ENCODE peak calls at places on chromosome 12, in five cellular contexts. One of them, this sample, is unnamed.

GRCh38 chr12:58247633-58248032 is 306.3 kb downstream of the ATP23 start:
- DNase-seq in HFF-Myc: no peak
- DNase-seq in astrocyte of the spinal cord: no peak
- DNase-seq in fibroblast of pulmonary artery: no peak
- DNase-seq in uterus: no peak
- DNase-seq in this sample: no peak

GRCh38 chr12:18079541-18080230 is 10.3 kb downstream of the RERGL start:
- DNase-seq in HFF-Myc: no peak
- DNase-seq in astrocyte of the spinal cord: no peak
- DNase-seq in fibroblast of pulmonary artery: no peak
- DNase-seq in uterus: no peak
- DNase-seq in this sample: no peak

GRCh38 chr12:6970096-6970527 is 352 bp downstream of the PHB2 start:
- DNase-seq in HFF-Myc: no peak
- DNase-seq in astrocyte of the spinal cord: no peak
- DNase-seq in fibroblast of pulmonary artery: no peak
- DNase-seq in uterus: no peak
- DNase-seq in this sample: no peak

GRCh38 chr12:115440438-115440837 is 756.5 kb upstream of the TBX3 start:
- DNase-seq in HFF-Myc: peak
- DNase-seq in astrocyte of the spinal cord: peak
- DNase-seq in fibroblast of pulmonary artery: peak
- DNase-seq in uterus: no peak
- DNase-seq in this sample: peak

GRCh38 chr12:124039276-124039675 is 66.3 kb downstream of the ZNF664 start:
- DNase-seq in HFF-Myc: no peak
- DNase-seq in astrocyte of the spinal cord: peak
- DNase-seq in fibroblast of pulmonary artery: peak
- DNase-seq in uterus: no peak
- DNase-seq in this sample: no peak

GRCh38 chr12:122106891-122107660 is 28.5 kb downstream of the MLXIP start:
- DNase-seq in HFF-Myc: no peak
- DNase-seq in astrocyte of the spinal cord: peak
- DNase-seq in fibroblast of pulmonary artery: no peak
- DNase-seq in uterus: no peak
- DNase-seq in this sample: no peak

GRCh38 chr12:75977952-75978671 is 53.5 kb downstream of the PHLDA1 start:
- DNase-seq in HFF-Myc: peak
- DNase-seq in astrocyte of the spinal cord: peak
- DNase-seq in fibroblast of pulmonary artery: peak
- DNase-seq in uterus: peak
- DNase-seq in this sample: peak

GRCh38 chr12:12726543-12727093 is 9.4 kb downstream of the CDKN1B start:
- DNase-seq in HFF-Myc: no peak
- DNase-seq in astrocyte of the spinal cord: peak
- DNase-seq in fibroblast of pulmonary artery: peak
- DNase-seq in uterus: no peak
- DNase-seq in this sample: no peak

GRCh38 chr12:111194703-111195051 is 174.2 kb downstream of the PHETA1 start:
- DNase-seq in HFF-Myc: no peak
- DNase-seq in astrocyte of the spinal cord: no peak
- DNase-seq in fibroblast of pulmonary artery: no peak
- DNase-seq in uterus: no peak
- DNase-seq in this sample: no peak

GRCh38 chr12:12736759-12737676 is 19.9 kb downstream of the CDKN1B start:
- DNase-seq in HFF-Myc: no peak
- DNase-seq in astrocyte of the spinal cord: peak
- DNase-seq in fibroblast of pulmonary artery: peak
- DNase-seq in uterus: no peak
- DNase-seq in this sample: no peak

GRCh38 chr12:29901585-29901984 is 117.8 kb upstream of the TMTC1 start:
- DNase-seq in HFF-Myc: no peak
- DNase-seq in astrocyte of the spinal cord: no peak
- DNase-seq in fibroblast of pulmonary artery: no peak
- DNase-seq in uterus: no peak
- DNase-seq in this sample: no peak

GRCh38 chr12:55996715-55997534 is at the start of gene SUOX:
- DNase-seq in HFF-Myc: peak
- DNase-seq in astrocyte of the spinal cord: peak
- DNase-seq in fibroblast of pulmonary artery: peak
- DNase-seq in uterus: peak
- DNase-seq in this sample: peak

GRCh38 chr12:77299910-77300772 is 234.8 kb upstream of the E2F7 start:
- DNase-seq in HFF-Myc: no peak
- DNase-seq in astrocyte of the spinal cord: peak
- DNase-seq in fibroblast of pulmonary artery: peak
- DNase-seq in uterus: no peak
- DNase-seq in this sample: no peak

GRCh38 chr12:91746976-91747375 is 398.7 kb downstream of the BTG1 start:
- DNase-seq in HFF-Myc: no peak
- DNase-seq in astrocyte of the spinal cord: no peak
- DNase-seq in fibroblast of pulmonary artery: no peak
- DNase-seq in uterus: no peak
- DNase-seq in this sample: no peak

GRCh38 chr12:75909714-75910451 is 121.7 kb downstream of the PHLDA1 start:
- DNase-seq in HFF-Myc: no peak
- DNase-seq in astrocyte of the spinal cord: no peak
- DNase-seq in fibroblast of pulmonary artery: peak
- DNase-seq in uterus: no peak
- DNase-seq in this sample: no peak

GRCh38 chr12:2683283-2684025 is 111.3 kb upstream of the FKBP4 start:
- DNase-seq in HFF-Myc: no peak
- DNase-seq in astrocyte of the spinal cord: no peak
- DNase-seq in fibroblast of pulmonary artery: no peak
- DNase-seq in uterus: peak
- DNase-seq in this sample: no peak

GRCh38 chr12:116495260-116495659 is 63.9 kb upstream of the MAP1LC3B2 start:
- DNase-seq in HFF-Myc: peak
- DNase-seq in astrocyte of the spinal cord: peak
- DNase-seq in fibroblast of pulmonary artery: no peak
- DNase-seq in uterus: no peak
- DNase-seq in this sample: no peak

GRCh38 chr12:132071837-132072384 is 72.2 kb downstream of the DDX51 start:
- DNase-seq in HFF-Myc: no peak
- DNase-seq in astrocyte of the spinal cord: no peak
- DNase-seq in fibroblast of pulmonary artery: no peak
- DNase-seq in uterus: no peak
- DNase-seq in this sample: no peak

GRCh38 chr12:121804417-121805111 is 755 bp downstream of the SETD1B start:
- DNase-seq in HFF-Myc: no peak
- DNase-seq in astrocyte of the spinal cord: peak
- DNase-seq in fibroblast of pulmonary artery: no peak
- DNase-seq in uterus: peak
- DNase-seq in this sample: no peak

GRCh38 chr12:60930146-60930545 is 1330.1 kb upstream of the USP15 start:
- DNase-seq in HFF-Myc: no peak
- DNase-seq in astrocyte of the spinal cord: no peak
- DNase-seq in fibroblast of pulmonary artery: no peak
- DNase-seq in uterus: no peak
- DNase-seq in this sample: no peak

GRCh38 chr12:7642876-7643309 is 22.8 kb downstream of the APOBEC1 start:
- DNase-seq in HFF-Myc: no peak
- DNase-seq in astrocyte of the spinal cord: no peak
- DNase-seq in fibroblast of pulmonary artery: peak
- DNase-seq in uterus: no peak
- DNase-seq in this sample: no peak

GRCh38 chr12:59452259-59452658 is 143.6 kb upstream of the SLC16A7 start:
- DNase-seq in HFF-Myc: peak
- DNase-seq in astrocyte of the spinal cord: peak
- DNase-seq in fibroblast of pulmonary artery: peak
- DNase-seq in uterus: no peak
- DNase-seq in this sample: peak

GRCh38 chr12:3496964-3497363 is 6.0 kb downstream of the PRMT8 start:
- DNase-seq in HFF-Myc: no peak
- DNase-seq in astrocyte of the spinal cord: no peak
- DNase-seq in fibroblast of pulmonary artery: no peak
- DNase-seq in uterus: no peak
- DNase-seq in this sample: no peak

GRCh38 chr12:116123511-116124258 is 153.8 kb downstream of the MED13L start:
- DNase-seq in HFF-Myc: no peak
- DNase-seq in astrocyte of the spinal cord: peak
- DNase-seq in fibroblast of pulmonary artery: peak
- DNase-seq in uterus: no peak
- DNase-seq in this sample: no peak

GRCh38 chr12:7293670-7294069 is 10.2 kb upstream of the ACSM4 start:
- DNase-seq in HFF-Myc: no peak
- DNase-seq in astrocyte of the spinal cord: no peak
- DNase-seq in fibroblast of pulmonary artery: no peak
- DNase-seq in uterus: no peak
- DNase-seq in this sample: no peak

GRCh38 chr12:54333420-54334034 is 8.6 kb downstream of the COPZ1 start:
- DNase-seq in HFF-Myc: no peak
- DNase-seq in astrocyte of the spinal cord: no peak
- DNase-seq in fibroblast of pulmonary artery: no peak
- DNase-seq in uterus: no peak
- DNase-seq in this sample: no peak

GRCh38 chr12:54197037-54197909 is 8.5 kb upstream of the SMUG1 start:
- DNase-seq in HFF-Myc: no peak
- DNase-seq in astrocyte of the spinal cord: no peak
- DNase-seq in fibroblast of pulmonary artery: no peak
- DNase-seq in uterus: no peak
- DNase-seq in this sample: no peak

GRCh38 chr12:117073611-117074010 is 25.6 kb downstream of the TESC start:
- DNase-seq in HFF-Myc: no peak
- DNase-seq in astrocyte of the spinal cord: no peak
- DNase-seq in fibroblast of pulmonary artery: no peak
- DNase-seq in uterus: no peak
- DNase-seq in this sample: no peak

DNA sequence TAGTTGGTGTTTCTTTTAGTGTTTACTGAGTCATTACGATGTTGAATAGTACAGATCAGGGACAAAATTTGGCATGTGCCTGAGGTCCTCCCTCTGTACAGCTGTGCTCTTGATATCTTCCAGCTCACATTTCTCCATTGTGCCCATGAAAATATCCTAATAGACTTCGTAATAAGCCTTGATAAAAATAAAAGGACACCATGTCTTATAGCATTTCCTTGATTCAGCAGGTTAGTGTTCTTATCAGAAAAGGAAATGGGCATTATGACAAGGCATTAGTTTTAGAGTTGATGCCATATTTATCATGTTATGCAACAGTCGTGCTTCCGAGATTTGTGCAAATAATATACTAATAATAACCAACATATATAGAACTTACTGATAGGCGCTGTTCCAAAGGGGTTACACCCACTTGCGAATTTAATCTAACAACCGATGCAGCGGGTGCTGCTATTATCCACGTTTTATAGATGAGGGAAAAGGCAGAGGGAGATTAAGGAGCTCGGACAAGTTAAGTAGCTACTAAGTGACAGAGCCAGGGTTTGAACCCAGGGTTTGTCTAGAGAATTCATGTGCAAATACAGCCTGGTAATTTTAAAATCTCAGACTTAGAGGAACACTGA is 15.2 kb upstream of the WNK1 start:
- DNase-seq in HFF-Myc: no peak
- DNase-seq in astrocyte of the spinal cord: no peak
- DNase-seq in fibroblast of pulmonary artery: no peak
- DNase-seq in uterus: no peak
- DNase-seq in this sample: no peak
- H3K4me3 ChIP-seq in HFF-Myc: no peak
- H3K4me3 ChIP-seq in astrocyte of the spinal cord: no peak
- H3K4me3 ChIP-seq in fibroblast of pulmonary artery: no peak
- H3K4me3 ChIP-seq in uterus: no peak
- H3K4me3 ChIP-seq in this sample: no peak

DNA sequence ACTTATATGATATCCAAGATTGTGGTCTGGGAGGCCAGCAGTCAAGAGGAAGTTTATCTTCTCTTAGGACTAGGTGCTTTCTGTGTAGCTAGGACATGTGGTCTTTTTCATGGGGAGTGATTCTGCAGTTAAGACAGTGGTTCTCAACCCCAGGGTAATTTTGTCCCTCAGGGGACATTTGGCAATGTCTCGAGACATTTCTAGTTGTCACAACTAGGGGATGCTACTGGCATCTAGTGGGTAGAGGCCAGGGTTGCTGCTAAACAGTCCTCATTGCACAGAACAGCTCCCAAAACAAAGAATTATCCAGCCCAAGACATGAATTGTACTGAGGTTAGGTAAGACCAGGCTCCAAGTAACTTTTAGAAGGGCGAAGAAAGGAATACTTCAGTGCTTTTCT is 20.0 kb downstream of the AMDHD1 start:
- DNase-seq in HFF-Myc: no peak
- DNase-seq in astrocyte of the spinal cord: no peak
- DNase-seq in fibroblast of pulmonary artery: no peak
- DNase-seq in uterus: no peak
- DNase-seq in this sample: no peak
- TF ChIP-seq CTCF in HFF-Myc: peak
- TF ChIP-seq CTCF in astrocyte of the spinal cord: no peak
- TF ChIP-seq CTCF in fibroblast of pulmonary artery: no peak
- TF ChIP-seq CTCF in uterus: no peak
- TF ChIP-seq CTCF in this sample: peak

DNA sequence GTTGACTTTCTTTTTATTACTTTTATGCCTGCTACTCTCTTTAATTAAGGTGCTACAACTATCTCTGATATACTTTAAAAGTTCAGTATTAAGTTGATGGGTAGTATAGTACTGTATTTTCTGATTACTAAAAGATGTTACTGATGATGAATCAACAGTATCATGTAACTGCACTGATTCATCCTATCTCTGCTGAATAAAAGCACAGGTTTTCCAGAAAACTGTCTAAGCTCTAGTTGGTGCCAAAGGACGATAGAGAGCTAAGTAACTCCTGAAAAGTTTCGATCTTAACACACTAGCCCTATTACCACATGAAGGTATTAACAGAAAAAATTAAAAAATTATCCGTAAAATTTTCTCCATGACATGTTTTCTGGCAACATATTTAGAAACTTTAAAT is 2.1 kb downstream of the SCAF11 start:
- DNase-seq in HFF-Myc: no peak
- DNase-seq in astrocyte of the spinal cord: peak
- DNase-seq in fibroblast of pulmonary artery: no peak
- DNase-seq in uterus: no peak
- DNase-seq in this sample: no peak
- H3K4me3 ChIP-seq in HFF-Myc: peak
- H3K4me3 ChIP-seq in astrocyte of the spinal cord: no peak
- H3K4me3 ChIP-seq in fibroblast of pulmonary artery: peak
- H3K4me3 ChIP-seq in uterus: no peak
- H3K4me3 ChIP-seq in this sample: peak

DNA sequence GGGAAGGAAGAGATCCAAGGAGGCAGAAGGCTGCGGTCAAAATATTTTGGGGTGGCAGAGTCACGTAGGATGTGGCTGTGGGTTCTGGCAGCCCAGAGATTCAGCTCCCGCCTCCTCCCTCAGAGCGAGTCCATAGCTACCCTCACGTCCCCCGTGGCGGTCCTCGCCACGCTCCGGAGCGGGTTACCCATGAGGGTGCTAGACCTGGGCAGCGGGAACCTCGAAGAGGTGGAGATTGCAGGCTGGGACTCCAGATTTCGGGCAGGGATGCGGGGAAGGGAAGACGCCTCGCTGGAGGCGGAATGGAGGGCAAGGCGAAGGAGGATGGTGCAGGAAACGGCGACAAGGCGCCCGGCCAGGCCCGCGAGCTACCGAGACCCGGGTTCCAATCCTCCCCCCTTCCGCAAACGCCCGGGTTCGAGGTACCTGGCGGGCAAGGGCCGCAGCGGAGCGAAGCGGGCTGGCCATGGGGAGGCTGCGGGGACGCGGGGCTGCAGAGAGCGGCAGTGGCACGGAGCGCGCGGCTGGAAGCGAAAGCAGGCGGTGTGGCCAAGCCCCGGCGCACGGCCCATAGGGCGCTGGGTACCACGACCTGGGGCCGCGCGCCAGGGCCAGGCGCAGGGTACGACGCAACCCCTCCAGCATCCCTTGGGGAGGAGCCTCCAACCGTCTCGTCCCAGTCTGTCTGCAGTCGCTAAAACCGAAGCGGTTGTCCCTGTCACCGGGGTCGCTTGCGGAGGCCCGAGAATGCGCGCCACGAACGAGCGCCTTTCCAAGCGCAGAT is 46.2 kb downstream of the BCAT1 start:
- DNase-seq in HFF-Myc: no peak
- DNase-seq in astrocyte of the spinal cord: peak
- DNase-seq in fibroblast of pulmonary artery: no peak
- DNase-seq in uterus: no peak
- DNase-seq in this sample: no peak
- TF ChIP-seq CTCF in HFF-Myc: no peak
- TF ChIP-seq CTCF in astrocyte of the spinal cord: no peak
- TF ChIP-seq CTCF in fibroblast of pulmonary artery: no peak
- TF ChIP-seq CTCF in uterus: no peak
- TF ChIP-seq CTCF in this sample: no peak